ENCODE peak calls at places on chromosomes 13 and 19, in four cellular contexts. S is activated T-helper 2 cell treated with anti-CD3 and anti-CD28 coated beads, Interferon-gamma antibody, Interleukin-2, Interleukin-4, amounts not matched to agents 10 μg/mL and 5 μg/mL and 100 μg/mL, durations not matched to agents 14 hours and 24 hours and 36 hours; Y is NCI-H2029; G is EL. W is an unnamed sample.

GRCh38 chr13:65724261-65724660 is 1505.9 kb downstream of the PCDH9 start:
- DNase-seq in S (no peak), Y (no peak), G (peak; percentile 17), W (no peak)

GRCh38 chr19:54307389-54307788 is 5.6 kb downstream of the LILRA5 start:
- DNase-seq in S (no peak), Y (no peak), G (no peak), W (no peak)

GRCh38 chr19:42032428-42032827 is 37.6 kb downstream of the GRIK5 start:
- DNase-seq in S (no peak), Y (peak; percentile 85), G (no peak), W (peak; percentile 64)

GRCh38 chr19:1243768-1244692 is 2.5 kb downstream of the ATP5F1D start:
- DNase-seq in S (peak; percentile 73), Y (peak; percentile 77), G (peak; percentile 81), W (no peak)

GRCh38 chr19:35033067-35034004 is 3.1 kb downstream of the SCN1B start:
- DNase-seq in S (no peak), Y (no peak), G (no peak), W (no peak)

GRCh38 chr13:78430166-78430791 is 173.1 kb downstream of the POU4F1 start:
- DNase-seq in S (no peak), Y (no peak), G (no peak), W (no peak)

GRCh38 chr13:42612021-42612765 is 38.2 kb downstream of the TNFSF11 start:
- DNase-seq in S (no peak), Y (no peak), G (no peak), W (no peak)

GRCh38 chr19:16496613-16496983 is 404 bp downstream of the C19orf44 start:
- DNase-seq in S (no peak), Y (no peak), G (peak; percentile 71), W (no peak)

GRCh38 chr19:54388001-54388802 is 23.5 kb upstream of the LAIR1 start:
- DNase-seq in S (peak; percentile 32), Y (no peak), G (peak; percentile 5), W (no peak)

GRCh38 chr19:28436320-28436719 is 776.6 kb downstream of the UQCRFS1 start:
- DNase-seq in S (no peak), Y (peak; percentile 39), G (no peak), W (no peak)

GRCh38 chr13:44352671-44353070 is 21.0 kb upstream of the SERP2 start:
- DNase-seq in S (no peak), Y (peak; percentile 16), G (no peak), W (no peak)

GRCh38 chr13:24274452-24274971 is 34.9 kb upstream of the C1QTNF9 start:
- DNase-seq in S (peak; percentile 55), Y (no peak), G (no peak), W (no peak)

GRCh38 chr13:27997904-27998522 is 9.5 kb upstream of the URAD start:
- DNase-seq in S (no peak), Y (no peak), G (peak; percentile 32), W (peak; percentile 57)

GRCh38 chr13:31240921-31241320 is 41.1 kb downstream of the B3GLCT start:
- DNase-seq in S (no peak), Y (no peak), G (no peak), W (no peak)

GRCh38 chr19:472005-472858 is 11.4 kb upstream of the SHC2 start:
- DNase-seq in S (no peak), Y (no peak), G (peak; percentile 57), W (no peak)

GRCh38 chr19:55460670-55461258 is 678 bp downstream of the ISOC2 start:
- DNase-seq in S (no peak), Y (peak; percentile 51), G (peak; percentile 78), W (peak; percentile 59)

GRCh38 chr19:38869836-38870607 is 8.1 kb downstream of the RINL start:
- DNase-seq in S (peak; percentile 91), Y (peak; percentile 91), G (peak; percentile 77), W (peak; percentile 91)

GRCh38 chr13:84500016-84500415 is 617.7 kb upstream of the SLITRK1 start:
- DNase-seq in S (no peak), Y (no peak), G (no peak), W (no peak)

GRCh38 chr13:102597029-102598015 is 536 bp downstream of the TPP2 start:
- DNase-seq in S (peak; percentile 20), Y (no peak), G (peak; percentile 20), W (peak; percentile 23)

W was measured in SHP77 treated with DMSO at 0.1 percent for 48 hours.